ENCODE peak calls at places on chromosome 2, in seven cellular contexts. Y, U, Z, J, V, F and P are unnamed samples.
A peak's percentile ranks its signal among the peaks of the same experiment; 100 is the strongest.

GRCh38 chr2:168028377-168028776 is 219.0 kb downstream of the STK39 start:
- DNase-seq in Y (no peak), U (no peak), Z (peak; percentile 52), J (no peak), V (no peak), F (no peak), P (no peak)

GRCh38 chr2:10009811-10010781 is 33.3 kb upstream of the KLF11 start:
- DNase-seq in Y (no peak), U (no peak), Z (no peak), J (peak; percentile 70), V (no peak), F (no peak), P (no peak)

GRCh38 chr2:236899945-236900640 is 185.6 kb upstream of the COPS8 start:
- DNase-seq in Y (no peak), U (no peak), Z (no peak), J (no peak), V (no peak), F (no peak), P (no peak)

GRCh38 chr2:85439986-85440385 is 21.5 kb downstream of the SH2D6 start:
- DNase-seq in Y (no peak), U (no peak), Z (no peak), J (no peak), V (no peak), F (no peak), P (no peak)

GRCh38 chr2:109217362-109218086 is 88.5 kb downstream of the SH3RF3 start:
- DNase-seq in Y (no peak), U (no peak), Z (no peak), J (no peak), V (no peak), F (no peak), P (no peak)

GRCh38 chr2:228048838-228049490 is 132.5 kb downstream of the SPHKAP start:
- DNase-seq in Y (peak; percentile 5), U (no peak), Z (peak; percentile 49), J (peak; percentile 28), V (no peak), F (peak; percentile 31), P (no peak)

GRCh38 chr2:197786010-197786877 is 1.1 kb upstream of the BOLL start:
- DNase-seq in Y (no peak), U (peak; percentile 60), Z (no peak), J (peak; percentile 81), V (no peak), F (peak; percentile 70), P (peak; percentile 32)

GRCh38 chr2:73133566-73134227 is 20.9 kb upstream of the RAB11FIP5 start:
- DNase-seq in Y (no peak), U (no peak), Z (no peak), J (no peak), V (no peak), F (no peak), P (no peak)

GRCh38 chr2:172021955-172022354 is 22.2 kb downstream of the METAP1D start:
- DNase-seq in Y (no peak), U (no peak), Z (no peak), J (no peak), V (no peak), F (no peak), P (no peak)

GRCh38 chr2:47299555-47299954 is 103.4 kb upstream of the MSH2 start:
- DNase-seq in Y (no peak), U (no peak), Z (no peak), J (no peak), V (no peak), F (no peak), P (no peak)

GRCh38 chr2:172196768-172197322 is 94.1 kb upstream of the DLX2 start:
- DNase-seq in Y (no peak), U (no peak), Z (no peak), J (no peak), V (no peak), F (no peak), P (no peak)

GRCh38 chr2:6283259-6283658 is 582.4 kb downstream of the CMPK2 start:
- DNase-seq in Y (no peak), U (no peak), Z (no peak), J (no peak), V (no peak), F (no peak), P (no peak)

GRCh38 chr2:242020196-242021004 is 150.9 kb downstream of the RTP5 start:
- DNase-seq in Y (no peak), U (no peak), Z (peak; percentile 63), J (no peak), V (no peak), F (no peak), P (no peak)

GRCh38 chr2:206164261-206164862 is 4.7 kb downstream of the EEF1B2 start:
- DNase-seq in Y (no peak), U (no peak), Z (peak; percentile 34), J (peak; percentile 44), V (no peak), F (no peak), P (no peak)

GRCh38 chr2:172328103-172328835 is 99.1 kb upstream of the ITGA6 start:
- DNase-seq in Y (no peak), U (no peak), Z (no peak), J (no peak), V (no peak), F (no peak), P (no peak)

GRCh38 chr2:218257390-218257981 is 3.3 kb upstream of the GPBAR1 start:
- DNase-seq in Y (peak; percentile 65), U (peak; percentile 76), Z (no peak), J (peak; percentile 51), V (peak; percentile 56), F (no peak), P (peak; percentile 66)

GRCh38 chr2:157359628-157360027 is 34.0 kb upstream of the ERMN start:
- DNase-seq in Y (no peak), U (no peak), Z (no peak), J (no peak), V (no peak), F (no peak), P (no peak)

GRCh38 chr2:181178130-181178529 is 197.7 kb downstream of the UBE2E3 start:
- DNase-seq in Y (no peak), U (no peak), Z (no peak), J (no peak), V (no peak), F (no peak), P (no peak)

GRCh38 chr2:207770602-207771404 is 1.1 kb upstream of the FZD5 start:
- DNase-seq in Y (no peak), U (peak; percentile 33), Z (no peak), J (no peak), V (no peak), F (no peak), P (no peak)
- TF ChIP-seq TAF1 in Y (no peak), U (no peak), Z (no peak), J (no peak), V (no peak), F (no peak), P (no peak)

GRCh38 chr2:234983011-234983726 is 31.4 kb downstream of the SH3BP4 start:
- DNase-seq in Y (no peak), U (no peak), Z (no peak), J (no peak), V (no peak), F (no peak), P (no peak)

GRCh38 chr2:234982096-234982834 is 30.4 kb downstream of the SH3BP4 start:
- DNase-seq in Y (no peak), U (no peak), Z (no peak), J (no peak), V (no peak), F (no peak), P (no peak)

GRCh38 chr2:234980476-234981187 is 28.8 kb downstream of the SH3BP4 start:
- DNase-seq in Y (no peak), U (no peak), Z (peak; percentile 78), J (no peak), V (no peak), F (no peak), P (no peak)

GRCh38 chr2:234979204-234980167 is 27.7 kb downstream of the SH3BP4 start:
- DNase-seq in Y (no peak), U (no peak), Z (peak; percentile 73), J (no peak), V (no peak), F (no peak), P (no peak)

GRCh38 chr2:234981197-234982095 is 29.6 kb downstream of the SH3BP4 start:
- DNase-seq in Y (no peak), U (no peak), Z (peak; percentile 94), J (peak; percentile 58), V (no peak), F (peak; percentile 82), P (no peak)
- TF ChIP-seq TAF1 in Y (no peak), U (no peak), Z (peak; percentile 53), J (peak; percentile 42), V (no peak), F (no peak), P (no peak)

DNA sequence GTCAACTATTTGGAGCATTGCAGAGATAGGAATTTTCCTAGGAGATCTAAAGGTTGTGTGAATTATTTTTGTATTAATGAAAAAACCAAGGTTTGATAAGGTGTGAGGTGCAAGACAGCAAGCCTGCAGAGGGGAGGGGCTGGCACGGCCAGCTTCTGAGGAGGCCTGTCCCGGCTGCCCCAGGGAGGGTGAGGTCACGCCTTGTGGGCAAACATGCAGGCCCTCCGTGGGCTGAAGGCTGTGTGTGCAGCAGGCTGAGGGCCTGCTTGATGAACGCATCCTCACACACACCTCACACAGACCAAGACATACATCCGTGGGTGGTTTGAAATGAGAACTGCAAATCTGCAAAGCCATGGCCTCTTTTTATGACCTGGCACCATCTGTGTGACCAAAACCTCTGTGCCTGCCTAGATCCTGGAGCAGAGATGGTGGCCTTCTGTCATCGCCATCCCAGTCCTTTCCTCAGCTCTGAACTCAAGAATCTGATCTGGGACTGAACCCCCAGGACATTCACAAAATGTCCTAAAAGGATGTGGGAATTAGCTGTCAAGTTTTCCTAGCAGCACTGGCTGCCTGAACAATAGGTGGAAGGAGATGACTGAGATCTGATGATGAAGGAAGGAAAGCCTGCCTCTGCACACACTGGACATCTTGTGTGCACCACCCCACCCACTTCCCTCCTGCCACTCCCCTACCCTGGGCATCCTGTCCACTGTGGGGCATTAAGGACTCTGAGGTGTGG is 102.4 kb upstream of the MGAT4A start:
- DNase-seq in Y (no peak), U (no peak), Z (no peak), J (no peak), V (no peak), F (no peak), P (no peak)
- TF ChIP-seq TAF1 in Y (no peak), U (no peak), Z (no peak), J (no peak), V (no peak), F (no peak), P (no peak)

DNA sequence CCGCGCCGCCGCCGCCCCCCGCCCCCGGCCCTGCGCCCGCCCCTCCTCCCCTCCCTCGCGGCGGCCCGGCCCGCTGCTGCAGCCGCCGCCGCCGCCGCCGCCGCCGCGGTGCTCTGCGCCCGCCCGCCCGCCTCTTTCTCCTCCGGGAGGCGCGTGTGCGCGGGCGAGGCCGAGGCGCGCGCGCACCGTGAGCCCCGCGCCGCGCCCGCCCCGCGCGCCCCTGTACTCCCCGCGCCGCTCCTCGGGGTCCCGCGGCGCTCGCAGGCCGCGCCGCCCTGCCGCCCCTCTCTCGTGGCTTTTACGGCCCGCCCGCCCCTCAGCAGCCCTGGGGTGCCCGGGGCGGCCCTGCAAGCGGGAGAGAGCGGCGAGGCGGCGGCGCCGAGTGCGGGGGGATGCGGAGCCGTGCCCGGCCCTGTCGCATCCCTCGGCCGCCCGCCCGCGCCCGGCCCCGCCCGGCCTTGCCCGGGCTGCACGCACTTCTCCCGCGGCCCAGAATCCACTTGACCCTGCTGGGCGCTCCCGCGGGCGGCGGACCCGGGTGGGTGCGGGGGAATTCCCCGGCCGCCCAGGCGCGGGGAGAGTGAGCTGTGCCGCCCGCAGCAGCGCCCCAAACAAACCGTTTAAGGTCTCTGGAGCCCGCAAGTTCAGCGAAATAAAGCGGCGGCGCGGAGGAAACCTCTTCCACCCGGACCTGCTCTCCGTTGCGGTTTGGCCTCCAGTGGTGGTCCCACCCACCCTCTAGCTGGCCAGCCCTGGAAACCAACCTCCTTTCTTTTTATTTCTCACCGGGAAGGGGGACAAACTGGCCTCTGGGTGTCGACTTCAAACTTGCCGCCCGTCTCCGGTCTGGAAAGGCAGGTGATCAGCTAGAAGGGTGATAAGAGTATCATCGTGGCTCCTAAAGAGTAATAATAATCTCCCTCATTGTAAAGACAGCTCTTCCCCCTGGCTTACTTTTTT is 37.4 kb downstream of the AFF3 start:
- DNase-seq in Y (peak; percentile 16), U (peak; percentile 31), Z (no peak), J (peak; percentile 90), V (no peak), F (no peak), P (peak; percentile 15)
- TF ChIP-seq TAF1 in Y (no peak), U (no peak), Z (no peak), J (no peak), V (no peak), F (no peak), P (no peak)